ENCODE peak calls at places on chromosomes 4 and X, in nine cellular contexts. V is pancreas; O is mesendoderm; S is OCI-LY7; Q is MM.1S; F is mesenchymal stem cell; L is heart left ventricle; P is suprapubic skin; R is CD8-positive, alpha-beta memory T cell. T is an unnamed sample.

GRCh38 chrX:38654302-38654701 is 93.0 kb downstream of the TSPAN7 start:
- DNase-seq in V (no peak), L (no peak), R (no peak), P (no peak), S (peak; percentile 8), Q (peak; percentile 24), O (peak; percentile 50), F (peak; percentile 23), T (no peak)

GRCh38 chrX:16603822-16604221 is 46.1 kb upstream of the S100G start:
- DNase-seq in F (no peak), V (no peak), P (no peak), R (no peak), O (no peak), S (no peak), Q (no peak), L (no peak), T (no peak)

GRCh38 chrX:127606590-127606989 is 445.6 kb downstream of the ACTRT1 start:
- DNase-seq in R (no peak), Q (no peak), S (no peak), O (no peak), F (no peak), V (no peak), P (no peak), L (no peak), T (no peak)

GRCh38 chr4:144970597-144970996 is 127.4 kb downstream of the ANAPC10 start:
- DNase-seq in F (no peak), R (no peak), S (no peak), P (no peak), Q (peak; percentile 69), O (no peak), V (no peak), L (no peak), T (no peak)

GRCh38 chrX:101619336-101619735 is 1.5 kb upstream of the ARMCX6 start:
- DNase-seq in R (no peak), L (no peak), O (peak; percentile 75), Q (peak; percentile 24), V (no peak), P (no peak), S (peak; percentile 9), F (peak; percentile 45), T (peak; percentile 39)

GRCh38 chrX:52811065-52811625 is at the start of gene XAGE5:
- DNase-seq in F (no peak), V (no peak), O (no peak), S (no peak), L (no peak), P (no peak), R (no peak), Q (no peak), T (no peak)

GRCh38 chr4:83110222-83110945 is 4.1 kb downstream of the PLAC8 start:
- DNase-seq in O (peak; percentile 95), Q (peak; percentile 93), F (peak; percentile 89), S (peak; percentile 93), V (peak; percentile 87), L (peak; percentile 92), P (peak; percentile 89), R (peak; percentile 89), T (peak; percentile 60)

GRCh38 chr4:74365761-74366160 is 816 bp downstream of the EREG start:
- DNase-seq in P (no peak), R (no peak), L (no peak), S (no peak), F (peak; percentile 28), O (peak; percentile 31), V (peak; percentile 21), Q (no peak), T (no peak)

GRCh38 chr4:127708985-127709384 is 21.2 kb upstream of the SLC25A31 start:
- DNase-seq in O (peak; percentile 38), F (peak; percentile 47), R (no peak), P (no peak), S (no peak), L (no peak), Q (no peak), V (peak; percentile 20), T (no peak)

GRCh38 chr4:74675673-74676279 is 118.5 kb downstream of the BTC start:
- DNase-seq in S (peak; percentile 40), R (no peak), V (peak; percentile 51), F (peak; percentile 69), P (no peak), Q (peak; percentile 71), O (peak; percentile 59), L (no peak), T (no peak)

GRCh38 chr4:176957353-176958118 is 164.8 kb upstream of the VEGFC start:
- DNase-seq in V (no peak), F (no peak), S (no peak), P (no peak), L (no peak), O (no peak), R (no peak), Q (peak; percentile 33), T (no peak)

GRCh38 chr4:159010100-159010499 is 92.8 kb upstream of the RAPGEF2 start:
- DNase-seq in L (no peak), R (no peak), P (no peak), V (no peak), Q (no peak), S (no peak), F (no peak), O (no peak), T (no peak)

GRCh38 chrX:11113731-11114130 is 2.6 kb downstream of the HCCS start:
- DNase-seq in R (no peak), V (no peak), P (no peak), Q (peak; percentile 44), S (peak; percentile 42), O (no peak), L (no peak), F (peak; percentile 32), T (no peak)

GRCh38 chrX:150870059-150870458 is 28.4 kb downstream of the CD99L2 start:
- DNase-seq in F (no peak), V (no peak), P (no peak), L (no peak), R (no peak), S (no peak), Q (no peak), O (no peak), T (peak; percentile 34)

GRCh38 chrX:150872773-150873336 is 25.6 kb downstream of the CD99L2 start:
- DNase-seq in P (no peak), R (no peak), O (no peak), F (no peak), L (no peak), S (no peak), Q (no peak), V (peak; percentile 26), T (peak; percentile 86)

GRCh38 chrX:150870487-150871340 is 27.8 kb downstream of the CD99L2 start:
- DNase-seq in L (no peak), P (no peak), R (no peak), S (no peak), F (no peak), O (no peak), Q (no peak), V (no peak), T (peak; percentile 37)

GRCh38 chrX:150869450-150869849 is 29.0 kb downstream of the CD99L2 start:
- DNase-seq in V (no peak), F (no peak), R (no peak), L (no peak), Q (no peak), P (no peak), O (no peak), S (no peak), T (peak; percentile 75)

DNA sequence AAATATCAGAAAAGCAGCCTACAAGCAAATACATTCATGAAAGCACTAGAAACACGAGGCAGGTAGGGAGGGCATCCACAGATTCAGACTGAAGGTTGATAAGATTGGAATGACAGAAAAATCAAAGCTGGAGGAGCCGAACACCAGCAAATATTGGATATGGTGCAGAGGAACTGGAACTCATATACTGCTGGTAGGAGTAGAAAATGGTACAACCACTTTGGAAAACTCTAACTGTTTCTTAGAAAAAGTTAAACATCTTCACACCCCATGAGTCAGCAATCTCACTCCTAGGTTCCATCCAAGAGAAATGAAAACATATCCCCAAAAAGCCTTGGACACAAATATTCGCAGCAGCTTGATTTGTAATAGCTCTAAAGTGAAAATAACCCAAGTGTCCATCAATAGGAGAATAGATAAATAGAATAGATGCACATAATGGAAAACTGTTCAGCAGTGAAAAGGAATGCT is 27.1 kb downstream of the CD99L2 start:
- DNase-seq in L (no peak), S (no peak), R (no peak), O (no peak), V (no peak), P (no peak), Q (no peak), F (no peak), T (no peak)
- H3K4me1 ChIP-seq in L (peaks cover 24% of the 10 kb centered on the region), S (peaks cover 5% of the 10 kb centered on the region), R (no peaks in the 10 kb centered on the region), O (peaks cover 2% of the 10 kb centered on the region), V (no peaks in the 10 kb centered on the region), P (peaks cover 6% of the 10 kb centered on the region), Q (peaks cover 64% of the 10 kb centered on the region), F (peaks cover 2% of the 10 kb centered on the region), T (peaks cover 19% of the 10 kb centered on the region)

GRCh38 chr4:57044279-57044678 is 65.6 kb downstream of the POLR2B start:
- DNase-seq in R (no peak), V (no peak), F (peak; percentile 33), P (no peak), Q (no peak), L (no peak), S (no peak), O (no peak), T (no peak)
- H3K4me1 ChIP-seq in R (no peaks in the 10 kb centered on the region), V (no peaks in the 10 kb centered on the region), F (peaks cover 26% of the 10 kb centered on the region), P (peaks cover 52% of the 10 kb centered on the region), Q (no peaks in the 10 kb centered on the region), L (peaks cover 90% of the 10 kb centered on the region), S (no peaks in the 10 kb centered on the region), O (no peaks in the 10 kb centered on the region), T (peaks cover 35% of the 10 kb centered on the region)

GRCh38 chr4:17511950-17512795 is at the start of gene QDPR:
- DNase-seq in V (peak; percentile 87), O (peak; percentile 87), P (peak; percentile 84), L (peak; percentile 93), R (peak; percentile 75), S (peak; percentile 71), F (peak; percentile 77), Q (peak; percentile 92), T (peak; percentile 75)
- H3K4me1 ChIP-seq in V (peaks cover 5% of the 10 kb centered on the region), O (peaks cover 2% of the 10 kb centered on the region), P (peaks cover 18% of the 10 kb centered on the region), L (peaks cover 20% of the 10 kb centered on the region), R (peaks cover 23% of the 10 kb centered on the region), S (no peaks in the 10 kb centered on the region), F (peaks cover 8% of the 10 kb centered on the region), Q (peaks cover 6% of the 10 kb centered on the region), T (peaks cover 8% of the 10 kb centered on the region)

GRCh38 chrX:56813318-56813837 is 84.3 kb downstream of the NBDY start:
- DNase-seq in Q (no peak), F (peak; percentile 76), V (peak; percentile 9), S (no peak), P (no peak), R (peak; percentile 71), O (peak; percentile 78), L (no peak), T (no peak)

GRCh38 chrX:56817179-56817578 is 88.1 kb downstream of the NBDY start:
- DNase-seq in Q (no peak), F (no peak), V (no peak), L (no peak), P (no peak), R (no peak), S (no peak), O (no peak), T (no peak)

GRCh38 chrX:56812515-56813105 is 83.6 kb downstream of the NBDY start:
- DNase-seq in F (peak; percentile 39), S (peak; percentile 14), R (peak; percentile 52), O (no peak), L (no peak), V (no peak), Q (peak; percentile 73), P (no peak), T (no peak)

DNA sequence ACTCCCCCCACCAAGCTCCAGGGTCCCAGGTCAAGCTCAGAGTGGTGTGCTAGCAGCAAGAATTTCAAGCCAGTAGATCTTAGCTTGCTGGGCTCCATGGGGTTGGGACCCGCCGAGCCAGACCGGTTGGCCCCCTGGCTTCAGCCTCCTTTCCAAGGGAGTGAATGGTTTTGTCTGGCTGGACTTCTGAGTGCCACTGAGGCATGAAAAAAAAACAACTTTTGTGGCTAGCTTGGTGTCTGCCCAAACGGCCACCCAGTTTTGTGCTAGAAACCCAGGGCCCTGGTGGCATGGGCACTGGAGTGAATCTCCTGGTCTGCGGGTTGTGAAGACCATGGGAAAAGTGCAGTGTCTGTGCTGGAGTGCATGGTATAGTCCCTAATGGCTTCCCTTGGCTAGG is 82.6 kb downstream of the NBDY start:
- DNase-seq in O (no peak), F (no peak), P (no peak), Q (no peak), R (no peak), L (no peak), S (no peak), V (no peak), T (no peak)
- H3K4me1 ChIP-seq in O (peaks cover 3% of the 10 kb centered on the region), F (peaks cover 2% of the 10 kb centered on the region), P (peaks cover 16% of the 10 kb centered on the region), Q (peaks cover 11% of the 10 kb centered on the region), R (peaks cover 15% of the 10 kb centered on the region), L (peaks cover 8% of the 10 kb centered on the region), S (peaks cover 11% of the 10 kb centered on the region), V (no peaks in the 10 kb centered on the region), T (no peaks in the 10 kb centered on the region)

T was measured in gastrocnemius medialis.